ENCODE peak calls at places on chromosome 2, in five cellular contexts. U is neuronal stem cell, J is trophoblast cell, K is H1, B is H9. N is an unnamed sample.

GRCh38 chr2:118523761-118524160 is 323.7 kb downstream of the EN1 start:
- DNase-seq in K (no peak), B (no peak), U (no peak), J (no peak), N (no peak)

GRCh38 chr2:164737612-164738081 is 104.0 kb downstream of the COBLL1 start:
- DNase-seq in B (peak; percentile 77), U (peak; percentile 67), K (peak; percentile 69), J (peak; percentile 94), N (peak; percentile 66)

GRCh38 chr2:47250576-47251403 is 95.7 kb upstream of the STPG4 start:
- DNase-seq in K (no peak), B (no peak), U (no peak), J (peak; percentile 81), N (no peak)

GRCh38 chr2:70607121-70607551 is 53.5 kb upstream of the TGFA start:
- DNase-seq in K (no peak), U (no peak), J (no peak), B (no peak), N (no peak)

GRCh38 chr2:98761267-98761781 is 30.4 kb upstream of the MGAT4A start:
- DNase-seq in J (no peak), K (no peak), B (no peak), U (no peak), N (no peak)

GRCh38 chr2:171522057-171522803 is at the start of gene CYBRD1:
- DNase-seq in B (peak; percentile 67), J (peak; percentile 42), K (no peak), U (peak; percentile 29), N (peak; percentile 82)

GRCh38 chr2:104476075-104476474 is 377.8 kb upstream of the POU3F3 start:
- DNase-seq in U (no peak), B (no peak), J (no peak), K (no peak), N (no peak)

GRCh38 chr2:62415019-62415431 is 91.0 kb downstream of the TMEM17 start:
- DNase-seq in K (no peak), B (no peak), U (no peak), J (no peak), N (no peak)

GRCh38 chr2:56127773-56128170 is 56.0 kb upstream of the CCDC85A start:
- DNase-seq in J (no peak), U (no peak), K (no peak), B (no peak), N (peak; percentile 29)

GRCh38 chr2:83471708-83472107 is 987.4 kb downstream of the SUCLG1 start:
- DNase-seq in J (no peak), U (no peak), B (no peak), K (no peak), N (no peak)

GRCh38 chr2:197045115-197045514 is 118.6 kb upstream of the PGAP1 start:
- DNase-seq in K (no peak), B (no peak), J (no peak), U (no peak), N (no peak)

GRCh38 chr2:197969391-197969893 is 165.0 kb downstream of the PLCL1 start:
- DNase-seq in U (no peak), J (peak; percentile 39), K (no peak), B (no peak), N (no peak)

GRCh38 chr2:207113403-207113802 is 52.3 kb downstream of the KLF7 start:
- DNase-seq in U (no peak), K (no peak), J (no peak), B (no peak), N (no peak)

GRCh38 chr2:215396595-215397313 is 39.1 kb downstream of the FN1 start:
- DNase-seq in U (no peak), B (no peak), K (no peak), J (peak; percentile 59), N (peak; percentile 70)

GRCh38 chr2:235591231-235591730 is 97.4 kb downstream of the AGAP1 start:
- DNase-seq in K (no peak), B (no peak), U (no peak), J (no peak), N (no peak)
- H2BK12ac ChIP-seq in K (no peak overlapping the region), B (no peak overlapping the region), U (no peak overlapping the region), J (no peak overlapping the region), N (no peak overlapping the region)

GRCh38 chr2:231379266-231380215 is 16.0 kb upstream of the B3GNT7 start:
- DNase-seq in U (no peak), K (no peak), B (no peak), J (peak; percentile 89), N (no peak)

GRCh38 chr2:231380307-231380706 is 15.2 kb upstream of the B3GNT7 start:
- DNase-seq in B (no peak), U (no peak), J (no peak), K (no peak), N (no peak)

GRCh38 chr2:231373786-231374185 is 21.7 kb upstream of the B3GNT7 start:
- DNase-seq in J (peak; percentile 88), B (no peak), U (no peak), K (no peak), N (no peak)

GRCh38 chr2:231378028-231378722 is 17.3 kb upstream of the B3GNT7 start:
- DNase-seq in U (no peak), J (peak; percentile 86), B (peak; percentile 53), K (no peak), N (peak; percentile 18)

DNA sequence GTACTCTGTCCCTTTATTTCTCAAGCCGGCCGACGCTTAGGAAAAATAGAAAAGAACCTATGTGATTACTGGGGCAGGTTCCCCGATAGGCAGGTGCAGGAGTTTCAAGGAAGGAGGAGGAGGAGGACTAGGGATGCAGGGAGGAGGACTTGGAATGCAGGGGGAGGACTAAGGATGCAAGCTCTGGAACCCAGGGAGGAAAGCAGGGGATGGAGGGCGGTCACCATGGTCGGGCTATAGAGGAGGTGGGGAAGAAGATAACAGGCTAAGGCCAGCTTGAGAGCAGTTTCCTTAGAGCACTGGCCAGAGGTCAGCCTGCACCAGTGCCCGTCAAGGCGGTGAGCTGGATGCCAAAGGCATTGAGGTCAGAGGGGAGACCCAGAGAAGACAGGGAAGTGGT is 18.7 kb upstream of the B3GNT7 start:
- DNase-seq in K (no peak), U (no peak), J (no peak), B (peak; percentile 63), N (no peak)
- H3K18ac ChIP-seq in K (peak overlapping the region; percentile 99), U (peak overlapping the region; percentile 1), J (no peak overlapping the region), B (peak overlapping the region; percentile 10), N (no peak overlapping the region)

DNA sequence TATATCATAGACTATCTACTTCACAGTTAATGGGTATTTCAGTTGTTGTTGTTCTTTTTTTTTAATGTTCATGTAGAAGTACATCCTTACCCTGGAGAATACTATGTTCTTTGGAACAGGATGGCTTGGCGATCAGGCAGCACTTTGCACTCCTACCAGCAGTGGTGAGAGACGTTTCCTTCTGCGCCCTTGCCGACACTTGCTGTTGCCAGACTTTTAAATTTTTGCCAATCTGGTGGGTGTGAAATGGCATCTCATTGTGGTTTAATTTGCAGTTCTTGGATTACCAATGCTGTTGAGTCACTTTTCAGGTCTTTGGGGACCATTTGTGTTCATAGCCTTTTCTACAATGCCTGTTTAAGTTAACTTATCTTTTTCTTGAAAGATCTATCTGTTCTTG is 197.3 kb downstream of the SH3RF3 start:
- DNase-seq in J (no peak), B (no peak), U (no peak), K (no peak), N (no peak)
- H3K79me1 ChIP-seq in J (no peaks in the 10 kb centered on the region), B (no peaks in the 10 kb centered on the region), U (no peaks in the 10 kb centered on the region), K (no peaks in the 10 kb centered on the region), N (peaks cover 32% of the 10 kb centered on the region)

GRCh38 chr2:25980951-25981350 is 1.3 kb downstream of the KIF3C start:
- DNase-seq in B (no peak), K (no peak), J (no peak), U (no peak), N (no peak)
- H2BK12ac ChIP-seq in B (no peak overlapping the region), K (peak overlapping the region; percentile 6), J (no peak overlapping the region), U (peak overlapping the region; percentile 65), N (no peak overlapping the region)